ENCODE peak calls at places on chromosomes 16 and 17, in four cellular contexts. M is IMR-90, S is uterus, Z is pancreas. V is an unnamed sample. For H3K4me1, the result is how much of the 10 kb centered on the place peaks cover.

GRCh38 chr17:38541281-38541680 is 64.5 kb downstream of the SRCIN1 start:
- DNase-seq in Z (no peak), S (no peak), M (no peak), V (no peak)

GRCh38 chr17:1087381-1088241 is 90.7 kb downstream of the TIMM22 start:
- DNase-seq in M (no peak), Z (peak), S (peak), V (peak)

GRCh38 chr16:57985204-57986121 is 14.5 kb upstream of the CNGB1 start:
- DNase-seq in Z (no peak), M (no peak), S (peak), V (no peak)

GRCh38 chr17:47776330-47777197 is 43.5 kb downstream of the TBX21 start:
- DNase-seq in S (no peak), M (peak), Z (peak), V (no peak)

GRCh38 chr17:47621293-47622178 is 28.2 kb upstream of the KPNB1 start:
- DNase-seq in Z (no peak), M (peak), S (peak), V (peak)

GRCh38 chr17:64339516-64340475 is 50.9 kb downstream of the PECAM1 start:
- DNase-seq in S (no peak), Z (no peak), M (no peak), V (no peak)

GRCh38 chr16:77686385-77686784 is 35.9 kb upstream of the NUDT7 start:
- DNase-seq in S (no peak), M (no peak), Z (no peak), V (no peak)

GRCh38 chr16:4261557-4262172 is 11.2 kb downstream of the TFAP4 start:
- DNase-seq in M (peak), Z (no peak), S (peak), V (no peak)

GRCh38 chr17:75271955-75272847 is 1.2 kb upstream of the MIF4GD start:
- DNase-seq in M (peak), Z (peak), S (no peak), V (peak)

GRCh38 chr17:59641799-59642484 is 22.2 kb downstream of the CLTC start:
- DNase-seq in M (no peak), Z (no peak), S (no peak), V (no peak)

GRCh38 chr17:49887086-49887743 is 39.3 kb upstream of the TAC4 start:
- DNase-seq in S (no peak), Z (peak), M (no peak), V (peak)

GRCh38 chr17:28057731-28058246 is 15.3 kb downstream of the NLK start:
- DNase-seq in M (peak), S (no peak), Z (no peak), V (no peak)

DNA sequence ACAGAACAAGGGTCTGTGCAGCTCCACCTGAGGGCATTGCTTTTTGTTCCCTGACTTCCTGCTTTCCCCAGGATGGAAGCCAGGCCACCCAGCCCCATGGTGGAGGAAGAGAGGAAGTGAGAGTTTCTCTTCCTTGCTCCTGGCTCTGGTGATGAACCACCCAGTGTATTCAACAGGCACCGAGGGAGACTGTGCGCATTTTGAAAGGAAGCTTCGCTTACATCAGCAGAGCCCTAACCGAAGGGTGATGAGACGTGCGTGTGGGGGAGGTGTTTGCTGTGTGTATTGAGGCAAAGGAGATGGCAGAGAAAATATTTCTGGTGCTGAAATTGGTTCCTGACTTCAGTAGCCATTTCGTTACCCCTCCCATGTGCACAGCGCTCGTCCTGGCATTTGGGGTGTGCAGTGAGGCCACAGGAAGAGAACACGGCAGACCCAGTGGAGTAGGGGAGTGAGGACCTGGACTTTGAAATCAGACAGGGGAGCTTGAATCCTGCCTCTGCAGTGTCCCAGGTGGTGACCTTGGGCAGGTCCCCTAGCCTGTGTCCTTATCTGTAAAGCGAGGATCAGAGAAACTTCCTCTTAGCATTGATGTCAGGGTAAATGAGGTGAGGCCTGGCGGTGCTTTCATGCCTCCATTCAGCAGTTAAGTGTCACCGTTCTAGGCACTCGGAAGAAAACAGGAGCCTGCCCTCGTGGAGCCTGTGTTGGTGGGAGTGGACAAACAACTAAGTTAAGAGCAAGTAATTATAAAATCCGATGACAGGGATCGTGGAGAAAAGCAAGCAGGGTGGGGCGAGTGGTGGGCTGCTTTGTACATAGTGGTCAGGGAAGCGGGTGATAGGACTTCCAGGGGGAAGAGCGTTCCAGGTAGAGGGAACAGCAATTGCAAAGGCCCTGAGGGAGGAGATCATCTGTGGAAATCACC is 7.4 kb downstream of the CMIP start:
- DNase-seq in Z (no peak), M (peak), S (no peak), V (no peak)
- H3K4me1 ChIP-seq in Z (under half), M (under half), S (under half), V (under half)

GRCh38 chr17:68792042-68792685 is 163.0 kb downstream of the ABCA8 start:
- DNase-seq in Z (no peak), S (no peak), M (peak), V (no peak)

GRCh38 chr17:68792873-68793272 is 162.3 kb downstream of the ABCA8 start:
- DNase-seq in M (no peak), Z (no peak), S (no peak), V (no peak)

GRCh38 chr17:68790481-68790880 is 164.7 kb downstream of the ABCA8 start:
- DNase-seq in S (no peak), Z (no peak), M (no peak), V (no peak)

GRCh38 chr17:68790931-68791330 is 164.3 kb downstream of the ABCA8 start:
- DNase-seq in S (no peak), M (no peak), Z (no peak), V (no peak)

DNA sequence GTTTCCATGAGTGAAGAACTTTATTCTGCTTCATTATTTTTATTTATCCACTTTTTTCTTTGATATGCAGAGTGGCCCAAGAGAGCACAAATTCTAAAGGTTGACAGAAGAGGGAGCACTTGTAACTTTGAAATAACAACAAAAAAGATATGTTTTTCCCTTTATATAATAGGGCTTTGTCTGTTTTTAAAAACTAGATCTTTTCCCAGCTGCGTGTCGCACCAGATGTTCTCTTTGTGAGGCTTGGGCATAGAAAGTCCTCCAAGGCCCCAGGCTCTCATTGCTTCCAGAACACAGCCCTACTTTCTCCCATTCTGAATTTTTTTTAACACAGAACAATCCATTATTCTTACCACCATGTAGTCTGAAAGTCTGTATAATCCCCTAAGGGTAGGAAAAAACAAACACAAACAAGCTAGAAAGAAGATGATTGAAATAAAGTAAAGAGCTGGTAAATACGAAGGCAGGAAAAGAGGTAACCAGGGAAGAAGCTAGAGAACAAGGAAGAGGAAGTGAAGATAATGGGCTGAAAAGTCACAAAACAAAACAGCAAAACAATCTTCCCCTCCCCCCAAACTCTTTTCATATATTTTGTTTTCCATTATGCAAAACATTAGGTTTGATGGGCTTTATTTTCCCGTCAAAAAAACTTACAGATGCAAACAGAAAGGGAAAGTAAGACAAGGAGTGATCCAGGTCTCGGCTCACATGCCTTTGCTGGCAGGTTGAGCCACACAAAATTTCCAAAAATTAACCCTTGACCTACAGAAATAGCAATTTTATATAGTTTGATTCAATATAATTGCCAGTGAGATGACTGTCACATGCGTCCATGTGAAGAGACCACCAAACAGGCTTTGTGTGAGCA is 160.3 kb downstream of the ABCA8 start:
- DNase-seq in Z (no peak), S (no peak), M (peak), V (no peak)
- TF ChIP-seq CTCF in Z (no peak), S (peak), M (peak), V (peak)

DNA sequence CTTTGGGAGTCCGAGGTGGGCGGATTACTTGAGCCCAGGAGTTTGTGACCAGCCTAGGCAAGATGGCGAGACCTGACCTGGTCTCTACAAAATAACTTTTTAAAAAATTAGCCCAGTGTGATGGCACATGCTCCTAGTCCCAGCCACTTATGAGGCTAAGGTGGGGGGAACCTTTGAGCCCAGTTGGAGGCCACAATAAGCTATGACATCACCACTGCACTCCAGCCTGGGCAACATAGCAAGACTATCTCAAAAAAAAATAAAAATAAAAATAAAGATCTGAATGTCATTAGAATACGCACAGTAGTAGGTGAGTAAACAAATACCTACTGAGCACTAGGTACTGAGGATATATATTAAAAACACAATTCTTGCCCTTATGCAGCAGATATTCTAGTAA is 3.1 kb downstream of the SIAH1 start:
- DNase-seq in Z (no peak), S (no peak), M (no peak), V (no peak)
- H3K4me1 ChIP-seq in Z (under half), S (under half), M (under half), V (under half)

DNA sequence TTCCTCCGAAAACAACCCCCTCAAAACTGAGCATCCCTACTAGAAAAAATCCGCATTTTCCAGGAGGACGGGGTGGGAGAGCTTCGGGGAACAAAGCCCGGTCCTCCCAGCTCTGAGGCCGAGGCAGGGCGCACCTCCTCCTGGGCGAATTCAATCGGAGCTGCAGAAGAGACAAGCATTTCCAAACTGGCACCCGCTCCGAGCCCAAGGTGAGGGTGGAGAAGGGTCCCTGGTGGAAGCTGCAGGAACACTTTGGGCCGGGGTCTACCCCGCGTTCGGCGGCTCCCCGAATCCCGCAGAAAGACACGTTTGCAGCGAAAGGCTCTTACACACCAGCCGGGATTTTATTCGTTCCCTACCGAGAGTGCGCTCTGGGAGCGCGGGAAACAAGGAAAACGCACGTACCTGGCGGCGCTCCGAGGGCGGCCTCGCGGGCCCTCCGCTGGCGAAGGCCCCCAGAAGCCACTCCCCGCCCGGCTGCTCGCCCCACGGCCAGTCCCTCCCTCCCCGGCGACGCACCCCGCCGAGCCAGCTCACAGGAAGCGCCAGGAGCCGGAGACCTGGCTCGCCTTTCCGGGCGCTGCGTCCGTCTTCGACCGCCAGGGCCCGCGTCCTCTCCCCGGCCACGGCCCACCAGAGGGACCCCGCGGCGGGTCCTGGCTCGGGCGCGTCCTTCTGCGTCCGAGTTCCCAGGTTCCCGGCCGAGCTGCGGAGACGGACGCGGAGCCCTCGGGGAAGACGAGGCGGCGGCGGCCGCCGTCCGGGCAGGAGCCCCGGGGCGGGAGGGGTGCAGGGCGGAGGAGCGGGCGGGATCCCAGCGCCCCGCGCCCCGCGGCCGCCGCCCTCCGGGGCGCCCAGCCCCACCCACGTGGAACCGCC is 49.8 kb upstream of the BAHCC1 start:
- DNase-seq in Z (peak), S (peak), M (peak), V (peak)
- TF ChIP-seq CTCF in Z (no peak), S (peak), M (peak), V (peak)

GRCh38 chr16:79184464-79184863 is 416.1 kb downstream of the MAF start:
- DNase-seq in M (no peak), S (no peak), Z (no peak), V (no peak)
- H3K4me1 ChIP-seq in M (under half), S (under half), Z (under half), V (under half)

GRCh38 chr17:58005031-58005727 is 1.9 kb downstream of the SRSF1 start:
- DNase-seq in Z (no peak), M (peak), S (no peak), V (no peak)
- TF ChIP-seq CTCF in Z (no peak), M (peak), S (no peak), V (no peak)

V was measured in prostate gland.